ENCODE peak calls at places on chromosomes 2 and 18, in nine cellular contexts. N is neural progenitor cell, Z is kidney, K is mammary epithelial cell, S is fibroblast of lung, G is HepG2, P is mesendoderm, R is astrocyte, I is endodermal cell. O is an unnamed sample.

GRCh38 chr2:165462433-165462832 is 7.1 kb upstream of the CSRNP3 start:
- DNase-seq in N (no peak), Z (no peak), K (no peak), S (no peak), G (no peak), P (no peak), R (no peak), I (no peak), O (no peak)

GRCh38 chr18:35171315-35171987 is 69.4 kb upstream of the ZNF397 start:
- DNase-seq in N (no peak), Z (no peak), K (no peak), S (no peak), G (peak), P (no peak), R (no peak), I (no peak), O (no peak)

GRCh38 chr2:151947524-151948165 is 119.4 kb upstream of the ARL5A start:
- DNase-seq in N (no peak), Z (no peak), K (peak), S (peak), G (no peak), P (no peak), R (peak), I (peak), O (no peak)

GRCh38 chr18:63520053-63520452 is 22.1 kb upstream of the SERPINB12 start:
- DNase-seq in N (no peak), Z (no peak), K (peak), S (no peak), G (no peak), P (no peak), R (no peak), I (no peak), O (no peak)

GRCh38 chr2:215410932-215411285 is 25.0 kb downstream of the FN1 start:
- DNase-seq in N (no peak), Z (no peak), K (peak), S (peak), G (peak), P (no peak), R (peak), I (no peak), O (no peak)

GRCh38 chr2:55809875-55810620 is 113.5 kb downstream of the EFEMP1 start:
- DNase-seq in N (no peak), Z (no peak), K (no peak), S (no peak), G (no peak), P (peak), R (no peak), I (no peak), O (no peak)

GRCh38 chr2:236512902-236513433 is 56.7 kb upstream of the ACKR3 start:
- DNase-seq in N (peak), Z (no peak), K (peak), S (peak), G (peak), P (peak), R (peak), I (peak), O (no peak)

GRCh38 chr2:240946654-240947053 is 40.5 kb downstream of the CROCC2 start:
- DNase-seq in N (no peak), Z (no peak), K (peak), S (no peak), G (no peak), P (no peak), R (no peak), I (peak), O (no peak)

GRCh38 chr2:111017034-111017640 is 103.6 kb upstream of the BCL2L11 start:
- DNase-seq in N (no peak), Z (no peak), K (no peak), S (no peak), G (no peak), P (no peak), R (no peak), I (no peak), O (no peak)

GRCh38 chr18:8045890-8046289 is 478.8 kb downstream of the PTPRM start:
- DNase-seq in N (no peak), Z (no peak), K (no peak), S (peak), G (no peak), P (no peak), R (no peak), I (no peak), O (no peak)

GRCh38 chr2:11753886-11754704 is 7.7 kb downstream of the LPIN1 start:
- DNase-seq in N (no peak), Z (peak), K (peak), S (peak), G (no peak), P (peak), R (peak), I (peak), O (no peak)

GRCh38 chr2:64639691-64640090 is 14.0 kb downstream of the SERTAD2 start:
- DNase-seq in N (no peak), Z (no peak), K (no peak), S (no peak), G (no peak), P (no peak), R (no peak), I (no peak), O (no peak)

GRCh38 chr2:217886720-217887309 is 116.0 kb downstream of the TNS1 start:
- DNase-seq in N (peak), Z (peak), K (peak), S (peak), G (peak), P (peak), R (peak), I (peak), O (no peak)

GRCh38 chr18:68769423-68769822 is 28.5 kb upstream of the CCDC102B start:
- DNase-seq in N (no peak), Z (no peak), K (no peak), S (no peak), G (no peak), P (no peak), R (no peak), I (no peak), O (no peak)

GRCh38 chr18:8814206-8814605 is 108.8 kb downstream of the MTCL1 start:
- DNase-seq in N (no peak), Z (no peak), K (no peak), S (peak), G (no peak), P (no peak), R (peak), I (no peak), O (no peak)

GRCh38 chr2:217660423-217660822 is 342.4 kb downstream of the TNS1 start:
- DNase-seq in N (no peak), Z (no peak), K (no peak), S (no peak), G (no peak), P (no peak), R (no peak), I (no peak), O (no peak)

GRCh38 chr2:44075536-44075935 is 79.7 kb upstream of the LRPPRC start:
- DNase-seq in N (no peak), Z (no peak), K (no peak), S (peak), G (peak), P (no peak), R (peak), I (no peak), O (no peak)

GRCh38 chr2:70431948-70432347 is 121.7 kb downstream of the TGFA start:
- DNase-seq in N (no peak), Z (no peak), K (no peak), S (no peak), G (peak), P (peak), R (no peak), I (no peak), O (no peak)

GRCh38 chr2:165718811-165719210 is 75.2 kb downstream of the GALNT3 start:
- DNase-seq in N (no peak), Z (no peak), K (no peak), S (no peak), G (no peak), P (no peak), R (no peak), I (no peak), O (no peak)

GRCh38 chr2:11865378-11865777 is 118.9 kb downstream of the LPIN1 start:
- DNase-seq in N (no peak), Z (no peak), K (no peak), S (no peak), G (no peak), P (no peak), R (no peak), I (no peak), O (no peak)

GRCh38 chr2:237604960-237605359 is 14.4 kb upstream of the RAB17 start:
- DNase-seq in N (no peak), Z (no peak), K (no peak), S (peak), G (peak), P (peak), R (no peak), I (peak), O (no peak)

GRCh38 chr2:85180322-85181092 is 47.3 kb downstream of the TCF7L1 start:
- DNase-seq in N (no peak), Z (no peak), K (no peak), S (no peak), G (no peak), P (no peak), R (no peak), I (no peak), O (no peak)

GRCh38 chr2:225366731-225367130 is 32.8 kb upstream of the NYAP2 start:
- DNase-seq in N (no peak), Z (no peak), K (no peak), S (peak), G (no peak), P (no peak), R (no peak), I (no peak), O (peak)

GRCh38 chr2:215136669-215137328 is 1.6 kb downstream of the ABCA12 start:
- DNase-seq in N (no peak), Z (no peak), K (peak), S (peak), G (no peak), P (peak), R (peak), I (no peak), O (peak)

GRCh38 chr2:43467889-43468288 is 127.9 kb downstream of the THADA start:
- DNase-seq in N (no peak), Z (no peak), K (peak), S (peak), G (no peak), P (no peak), R (peak), I (no peak), O (no peak)

GRCh38 chr18:23353459-23353858 is 99.6 kb upstream of the RIOK3 start:
- DNase-seq in N (no peak), Z (no peak), K (no peak), S (no peak), G (no peak), P (no peak), R (no peak), I (no peak), O (no peak)

GRCh38 chr2:133483201-133483600 is 85.1 kb downstream of the NCKAP5 start:
- DNase-seq in N (no peak), Z (no peak), K (no peak), S (no peak), G (no peak), P (no peak), R (no peak), I (no peak), O (no peak)

GRCh38 chr2:133485868-133486267 is 82.4 kb downstream of the NCKAP5 start:
- DNase-seq in N (no peak), Z (no peak), K (no peak), S (no peak), G (peak), P (no peak), R (no peak), I (no peak), O (no peak)

GRCh38 chr2:133486706-133487305 is 81.5 kb downstream of the NCKAP5 start:
- DNase-seq in N (no peak), Z (no peak), K (no peak), S (peak), G (no peak), P (no peak), R (peak), I (no peak), O (no peak)

GRCh38 chr2:133484783-133485182 is 83.5 kb downstream of the NCKAP5 start:
- DNase-seq in N (no peak), Z (no peak), K (no peak), S (no peak), G (no peak), P (no peak), R (no peak), I (no peak), O (no peak)

DNA sequence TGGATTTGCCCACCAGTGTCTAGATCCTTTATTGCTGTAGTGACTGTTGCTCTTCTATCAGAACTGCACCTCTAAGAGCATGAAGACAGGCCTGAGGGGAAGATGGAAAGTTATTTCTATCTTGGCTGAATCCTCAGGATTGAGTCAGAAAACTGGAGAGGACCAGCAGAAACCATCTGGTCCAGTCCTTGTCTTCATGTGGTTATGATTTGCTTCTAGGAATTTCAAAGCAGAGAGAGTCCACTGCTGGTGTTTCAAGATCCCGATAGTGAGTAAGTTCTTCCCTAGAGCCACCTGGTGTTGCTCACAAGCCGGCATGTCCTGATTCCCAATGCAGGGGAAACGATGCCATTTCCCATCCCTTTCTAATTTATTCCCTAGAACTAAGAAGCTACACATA is 84.2 kb downstream of the NCKAP5 start:
- DNase-seq in N (no peak), Z (no peak), K (peak), S (peak), G (no peak), P (no peak), R (peak), I (no peak), O (no peak)
- H3K4me3 ChIP-seq in N (no peak), Z (no peak), K (no peak), S (no peak), G (no peak), P (no peak), R (no peak), I (no peak), O (no peak)

GRCh38 chr2:162113771-162114168 is 38.3 kb downstream of the GCG start:
- DNase-seq in N (no peak), Z (no peak), K (peak), S (peak), G (peak), P (peak), R (peak), I (no peak), O (peak)

GRCh38 chr2:162114291-162114690 is 37.8 kb downstream of the GCG start:
- DNase-seq in N (no peak), Z (no peak), K (no peak), S (no peak), G (no peak), P (no peak), R (no peak), I (no peak), O (no peak)

GRCh38 chr2:162115076-162115475 is 37.0 kb downstream of the GCG start:
- DNase-seq in N (no peak), Z (no peak), K (no peak), S (no peak), G (no peak), P (no peak), R (no peak), I (no peak), O (no peak)

GRCh38 chr2:162111958-162112850 is 38.2 kb upstream of the DPP4 start:
- DNase-seq in N (no peak), Z (no peak), K (peak), S (no peak), G (peak), P (no peak), R (no peak), I (no peak), O (no peak)

GRCh38 chr2:162113088-162113770 is 38.8 kb downstream of the GCG start:
- DNase-seq in N (peak), Z (no peak), K (no peak), S (no peak), G (peak), P (peak), R (no peak), I (peak), O (no peak)
- H3K9ac ChIP-seq in N (no peak), Z (no peak), K (no peak), S (no peak), G (peak), P (no peak), R (no peak), I (no peak), O (no peak)

GRCh38 chr2:47803770-47804169 is 20.8 kb downstream of the MSH6 start:
- DNase-seq in N (no peak), Z (no peak), K (no peak), S (no peak), G (no peak), P (no peak), R (no peak), I (no peak), O (no peak)
- H3K27ac ChIP-seq in N (no peak), Z (no peak), K (no peak), S (no peak), G (no peak), P (no peak), R (no peak), I (no peak), O (no peak)

DNA sequence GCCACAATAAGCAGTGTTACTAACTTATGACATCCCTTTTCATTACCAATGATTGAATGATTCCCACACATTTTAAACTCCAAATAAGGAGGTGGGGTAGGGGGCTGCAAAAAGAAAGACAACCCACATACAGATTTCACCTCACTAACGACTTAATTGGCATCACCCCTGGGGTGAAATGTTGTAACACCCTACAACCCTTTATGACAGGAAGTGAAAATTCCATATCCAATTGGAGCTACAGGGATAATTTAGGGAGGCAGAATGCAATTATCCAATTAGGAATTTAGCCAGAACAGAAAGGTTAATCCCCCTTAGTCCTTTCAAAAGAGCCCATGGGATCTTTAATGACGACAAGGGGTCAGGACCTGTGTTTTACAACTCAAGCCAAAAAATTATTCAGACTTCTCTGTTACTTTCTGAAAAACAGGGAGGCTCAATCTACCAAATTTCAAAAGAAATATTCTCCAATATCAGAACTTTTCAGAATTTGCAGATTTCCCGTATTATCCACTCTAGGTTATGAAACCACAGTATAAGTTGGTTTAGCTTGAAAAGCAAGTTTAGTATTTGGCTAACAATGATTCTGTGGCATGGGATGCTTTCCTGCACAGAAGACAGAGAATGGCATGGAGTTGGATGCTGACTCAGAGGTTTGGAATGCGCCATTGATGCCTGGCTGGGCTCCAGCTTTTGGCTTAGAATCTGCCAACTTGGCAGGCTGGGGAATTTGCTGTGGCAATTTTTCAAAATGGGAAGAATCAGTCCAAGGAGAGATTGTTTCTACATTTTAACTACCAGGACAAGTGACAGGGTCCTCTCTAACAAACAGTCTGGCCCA is 1027.3 kb downstream of the TMEM182 start:
- DNase-seq in N (peak), Z (peak), K (no peak), S (peak), G (peak), P (peak), R (peak), I (peak), O (peak)
- H3K4me3 ChIP-seq in N (peak), Z (no peak), K (no peak), S (no peak), G (no peak), P (no peak), R (no peak), I (no peak), O (no peak)

DNA sequence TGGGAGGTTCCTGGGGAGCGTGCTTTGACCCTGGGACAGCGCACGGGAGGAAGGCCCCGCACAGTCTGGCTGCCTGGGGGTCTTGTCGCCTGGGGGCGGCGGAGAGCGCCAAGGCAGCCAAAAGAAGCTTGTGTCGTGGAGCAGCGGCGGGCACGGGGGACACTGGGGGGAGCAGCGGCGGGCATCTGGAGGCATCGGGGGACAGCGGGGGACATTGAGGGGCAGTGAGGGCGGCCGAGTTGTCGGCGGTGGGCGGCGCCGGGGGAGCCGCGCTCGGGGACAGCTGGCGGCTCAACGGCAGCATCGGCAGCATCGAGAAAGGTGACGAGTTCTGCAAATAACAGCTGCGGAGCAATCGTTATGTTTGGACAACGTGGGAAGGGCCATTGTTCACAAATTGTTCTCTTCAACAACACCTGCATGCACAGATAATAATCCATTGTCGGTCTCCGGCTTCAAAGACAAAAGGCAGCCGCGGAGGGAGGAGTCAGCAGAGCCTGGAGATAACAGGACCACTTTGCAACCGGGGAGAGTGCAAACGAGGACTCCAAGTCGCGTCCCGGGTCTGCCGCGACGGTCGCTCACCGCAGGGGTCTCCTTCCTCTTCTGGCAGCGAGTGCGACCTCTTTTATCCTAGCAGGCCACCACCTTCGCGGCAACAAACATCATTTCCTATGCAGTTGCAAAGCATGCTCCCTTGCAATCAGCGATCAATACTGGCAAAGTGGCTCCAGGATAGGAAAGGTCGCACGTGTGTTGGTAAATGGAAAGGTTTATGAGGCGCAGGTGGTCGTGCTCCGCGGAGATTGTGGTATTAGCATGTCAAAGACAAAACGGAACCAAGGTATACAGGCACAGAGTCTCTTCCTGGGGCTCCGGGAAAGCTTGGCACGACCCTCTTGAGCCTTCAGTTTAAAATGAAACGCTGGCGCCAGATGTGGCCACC is 132.3 kb upstream of the DLX2 start:
- DNase-seq in N (peak), Z (peak), K (no peak), S (no peak), G (peak), P (peak), R (no peak), I (peak), O (no peak)
- H3K9ac ChIP-seq in N (no peak), Z (peak), K (no peak), S (no peak), G (no peak), P (peak), R (peak), I (no peak), O (no peak)

GRCh38 chr2:105999590-105999989 is 194.5 kb downstream of the UXS1 start:
- DNase-seq in N (no peak), Z (no peak), K (no peak), S (no peak), G (no peak), P (no peak), R (no peak), I (no peak), O (no peak)
- H3K27ac ChIP-seq in N (no peak), Z (no peak), K (no peak), S (no peak), G (no peak), P (no peak), R (no peak), I (no peak), O (no peak)

DNA sequence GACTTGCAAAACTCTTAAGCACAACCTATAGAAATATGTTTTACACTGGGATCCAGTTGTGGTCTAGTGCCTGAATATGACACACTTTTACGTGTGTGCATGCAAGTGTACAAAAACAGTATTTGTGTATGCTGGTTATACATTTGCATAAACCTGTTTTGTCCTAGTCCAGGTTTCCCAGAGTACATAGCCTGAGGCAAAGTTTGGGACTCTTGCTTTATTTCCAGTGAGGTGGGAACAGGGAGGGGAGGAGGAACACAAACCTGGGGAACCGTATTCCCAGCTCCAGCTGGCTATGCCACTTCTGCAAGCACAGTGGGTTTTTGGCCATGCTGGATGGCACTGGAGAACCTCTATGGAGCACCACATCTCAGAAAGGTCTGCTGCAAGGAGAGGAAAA is 481.1 kb upstream of the HS6ST1 start:
- DNase-seq in N (no peak), Z (no peak), K (no peak), S (no peak), G (no peak), P (no peak), R (no peak), I (no peak), O (no peak)
- H3K4me3 ChIP-seq in N (no peak), Z (no peak), K (no peak), S (no peak), G (no peak), P (no peak), R (no peak), I (no peak), O (no peak)

O was measured in SK-N-MC.